ENCODE peak calls at places on chromosomes 11 and 22, in six cellular contexts. N, O, U, S, X and Y are unnamed samples.

GRCh38 chr22:20239063-20239950 is 28.8 kb downstream of the RTN4R start:
- DNase-seq in N (no peak), O (peak; percentile 19), U (no peak), S (peak; percentile 32), X (no peak), Y (peak; percentile 63)

GRCh38 chr11:36349345-36350136 is 53.5 kb downstream of the PRR5L start:
- DNase-seq in N (no peak), O (no peak), U (no peak), S (no peak), X (no peak), Y (no peak)

GRCh38 chr11:106031210-106031845 is 9.3 kb upstream of the MSANTD4 start:
- DNase-seq in N (no peak), O (no peak), U (no peak), S (no peak), X (no peak), Y (peak; percentile 25)

GRCh38 chr11:9250139-9250582 is 15.0 kb downstream of the DENND5A start:
- DNase-seq in N (no peak), O (no peak), U (no peak), S (peak; percentile 65), X (peak; percentile 66), Y (no peak)

GRCh38 chr11:7186190-7186589 is 65.5 kb upstream of the SYT9 start:
- DNase-seq in N (no peak), O (no peak), U (no peak), S (no peak), X (no peak), Y (peak; percentile 54)

GRCh38 chr11:8330416-8330815 is 66.7 kb upstream of the LMO1 start:
- DNase-seq in N (no peak), O (no peak), U (no peak), S (no peak), X (no peak), Y (no peak)

GRCh38 chr11:57205046-57205671 is 23.4 kb downstream of the LRRC55 start:
- DNase-seq in N (no peak), O (no peak), U (no peak), S (peak; percentile 59), X (peak; percentile 16), Y (peak; percentile 68)

GRCh38 chr11:111512296-111513239 is at the start of gene BTG4:
- DNase-seq in N (peak; percentile 11), O (peak; percentile 8), U (peak; percentile 12), S (peak; percentile 27), X (no peak), Y (peak; percentile 13)

GRCh38 chr11:77658213-77659013 is 20.8 kb upstream of the CLNS1A start:
- DNase-seq in N (no peak), O (no peak), U (no peak), S (peak; percentile 53), X (peak; percentile 22), Y (peak; percentile 41)

GRCh38 chr11:22666700-22667439 is 459 bp downstream of the GAS2 start:
- DNase-seq in N (peak; percentile 84), O (peak; percentile 20), U (peak; percentile 62), S (peak; percentile 54), X (peak; percentile 10), Y (peak; percentile 17)

GRCh38 chr11:95066721-95067041 is at the start of gene SRSF8:
- DNase-seq in N (no peak), O (no peak), U (no peak), S (no peak), X (no peak), Y (no peak)

GRCh38 chr11:26753738-26754504 is 32.1 kb upstream of the SLC5A12 start:
- DNase-seq in N (peak; percentile 66), O (peak; percentile 35), U (peak; percentile 14), S (peak; percentile 85), X (peak; percentile 48), Y (peak; percentile 58)

GRCh38 chr11:65468874-65469333 is 29.9 kb upstream of the MALAT1 start:
- DNase-seq in N (peak; percentile 95), O (peak; percentile 94), U (peak; percentile 75), S (peak; percentile 53), X (no peak), Y (peak; percentile 39)

GRCh38 chr11:95790933-95791247 is 592 bp downstream of the CEP57 start:
- DNase-seq in N (peak; percentile 85), O (peak; percentile 72), U (peak; percentile 41), S (peak; percentile 72), X (peak; percentile 57), Y (peak; percentile 65)

GRCh38 chr11:35104655-35105054 is 34.3 kb upstream of the CD44 start:
- DNase-seq in N (no peak), O (no peak), U (no peak), S (no peak), X (no peak), Y (no peak)

GRCh38 chr22:32615874-32616564 is 141.4 kb downstream of the FBXO7 start:
- DNase-seq in N (no peak), O (no peak), U (no peak), S (no peak), X (no peak), Y (no peak)

GRCh38 chr22:42114721-42115120 is 15.9 kb downstream of the CYP2D6 start:
- DNase-seq in N (peak; percentile 64), O (no peak), U (no peak), S (peak; percentile 30), X (no peak), Y (peak; percentile 20)
- TF ChIP-seq CTCF in N (peak; percentile 19), O (no peak), U (peak; percentile 35), S (peak; percentile 32), X (peak; percentile 18), Y (peak; percentile 28)

GRCh38 chr11:17593466-17594245 is 46.6 kb downstream of the OTOG start:
- DNase-seq in N (no peak), O (no peak), U (no peak), S (no peak), X (no peak), Y (no peak)
- TF ChIP-seq CTCF in N (no peak), O (no peak), U (no peak), S (no peak), X (no peak), Y (no peak)

GRCh38 chr11:64372021-64372420 is 13.1 kb downstream of the RPS6KA4 start:
- DNase-seq in N (no peak), O (no peak), U (no peak), S (no peak), X (no peak), Y (no peak)

GRCh38 chr11:64368673-64369074 is 9.7 kb downstream of the RPS6KA4 start:
- DNase-seq in N (no peak), O (no peak), U (no peak), S (no peak), X (no peak), Y (no peak)

GRCh38 chr11:64371201-64371600 is 12.2 kb downstream of the RPS6KA4 start:
- DNase-seq in N (no peak), O (no peak), U (no peak), S (no peak), X (no peak), Y (no peak)

GRCh38 chr11:64367931-64368672 is 9.1 kb downstream of the RPS6KA4 start:
- DNase-seq in N (no peak), O (no peak), U (no peak), S (no peak), X (no peak), Y (no peak)

GRCh38 chr11:64369440-64370135 is 10.6 kb downstream of the RPS6KA4 start:
- DNase-seq in N (no peak), O (no peak), U (no peak), S (no peak), X (no peak), Y (no peak)
- TF ChIP-seq CTCF in N (no peak), O (no peak), U (no peak), S (no peak), X (no peak), Y (no peak)

GRCh38 chr22:36257308-36257707 is 4.4 kb downstream of the APOL1 start:
- DNase-seq in N (no peak), O (no peak), U (no peak), S (no peak), X (no peak), Y (no peak)

GRCh38 chr22:36253523-36254490 is 874 bp downstream of the APOL1 start:
- DNase-seq in N (peak; percentile 27), O (peak; percentile 58), U (no peak), S (peak; percentile 55), X (no peak), Y (peak; percentile 42)

GRCh38 chr22:36257948-36258674 is 5.2 kb downstream of the APOL1 start:
- DNase-seq in N (no peak), O (no peak), U (no peak), S (no peak), X (no peak), Y (no peak)

GRCh38 chr22:36258750-36259619 is 6.1 kb downstream of the APOL1 start:
- DNase-seq in N (no peak), O (peak; percentile 47), U (no peak), S (peak; percentile 82), X (no peak), Y (no peak)

GRCh38 chr22:36256474-36256873 is 3.5 kb downstream of the APOL1 start:
- DNase-seq in N (no peak), O (no peak), U (no peak), S (no peak), X (no peak), Y (no peak)
- TF ChIP-seq CTCF in N (no peak), O (no peak), U (no peak), S (no peak), X (no peak), Y (no peak)

GRCh38 chr22:45757068-45757467 is 85.4 kb downstream of the ATXN10 start:
- DNase-seq in N (peak; percentile 33), O (no peak), U (no peak), S (peak; percentile 65), X (peak; percentile 46), Y (peak; percentile 12)
- TF ChIP-seq CTCF in N (no peak), O (no peak), U (no peak), S (peak; percentile 19), X (no peak), Y (no peak)